ENCODE peak calls at places on chromosomes 7 and 10, in eight cellular contexts. X is Right ventricle myocardium inferior; G is stimulated activated CD4-positive, alpha-beta T cell treated with anti-CD3 and anti-CD28 coated beads, TNF-alpha, amount 100 ng/mL, for 1 hour; B is hypothalamus; N is GM12865; M is NCI-H2081; Y is cardiac muscle cell; I is NAMALWA. C is an unnamed sample.

GRCh38 chr7:138924551-138925225 is 56.5 kb downstream of the KIAA1549 start:
- DNase-seq in I (no peak), G (no peak), X (no peak), N (no peak), B (no peak), Y (peak), M (peak), C (no peak)

GRCh38 chr10:1873916-1874315 is 136.6 kb upstream of the ADARB2 start:
- DNase-seq in N (no peak), I (no peak), Y (no peak), B (no peak), M (no peak), G (no peak), X (no peak), C (no peak)

GRCh38 chr10:24575462-24576002 is 148.2 kb downstream of the ARHGAP21 start:
- DNase-seq in G (no peak), I (no peak), Y (no peak), M (no peak), B (no peak), X (no peak), N (no peak), C (no peak)

GRCh38 chr10:59595584-59595983 is 114.1 kb downstream of the SLC16A9 start:
- DNase-seq in M (peak), B (no peak), G (no peak), X (no peak), Y (no peak), N (no peak), I (no peak), C (no peak)

GRCh38 chr10:111370101-111370500 is 293.3 kb downstream of the ADRA2A start:
- DNase-seq in B (no peak), I (no peak), N (no peak), Y (no peak), G (no peak), X (no peak), M (no peak), C (no peak)

GRCh38 chr10:63157845-63158624 is 24.9 kb downstream of the NRBF2 start:
- DNase-seq in G (no peak), X (no peak), B (peak), Y (peak), I (peak), N (peak), M (peak), C (peak)

GRCh38 chr10:767794-768193 is 78.3 kb upstream of the DIP2C start:
- DNase-seq in N (no peak), B (no peak), X (no peak), I (no peak), G (no peak), Y (no peak), M (no peak), C (no peak)

GRCh38 chr7:57181281-57181680 is 49.0 kb upstream of the ZNF479 start:
- DNase-seq in M (no peak), B (no peak), X (no peak), N (no peak), I (no peak), Y (no peak), G (no peak), C (no peak)

GRCh38 chr10:96417432-96417831 is 58.6 kb upstream of the OPALIN start:
- DNase-seq in B (no peak), M (no peak), N (peak), I (no peak), Y (peak), X (no peak), G (no peak), C (peak)

GRCh38 chr10:112363696-112364688 is 9.9 kb upstream of the ACSL5 start:
- DNase-seq in N (no peak), I (no peak), B (no peak), X (no peak), M (no peak), G (no peak), Y (no peak), C (no peak)

GRCh38 chr10:55989188-55989587 is 371.9 kb downstream of the ZWINT start:
- DNase-seq in X (no peak), B (no peak), Y (no peak), M (no peak), G (no peak), I (no peak), N (no peak), C (no peak)

GRCh38 chr7:91541641-91542040 is 277.4 kb downstream of the FZD1 start:
- DNase-seq in X (no peak), M (no peak), Y (no peak), N (no peak), B (no peak), I (no peak), G (no peak), C (no peak)

GRCh38 chr7:29806131-29806792 is at the start of gene WIPF3:
- DNase-seq in B (no peak), I (no peak), M (peak), N (no peak), G (no peak), X (no peak), Y (peak), C (no peak)

GRCh38 chr10:86340176-86340990 is 26.2 kb downstream of the GRID1 start:
- DNase-seq in Y (no peak), G (no peak), M (no peak), N (no peak), X (no peak), B (no peak), I (no peak), C (no peak)

GRCh38 chr7:39921505-39922250 is 28.4 kb upstream of the CDK13 start:
- DNase-seq in Y (no peak), M (no peak), G (no peak), I (no peak), N (no peak), X (no peak), B (no peak), C (no peak)

GRCh38 chr10:99979066-99979685 is 30.6 kb downstream of the DNMBP start:
- DNase-seq in N (no peak), I (no peak), X (no peak), Y (no peak), M (no peak), G (no peak), B (no peak), C (no peak)

GRCh38 chr7:7548407-7548806 is 12.7 kb upstream of the COL28A1 start:
- DNase-seq in X (no peak), Y (no peak), G (no peak), M (no peak), I (no peak), B (no peak), N (no peak), C (no peak)

GRCh38 chr7:130292682-130293257 is at the start of gene CPA4:
- DNase-seq in I (no peak), Y (peak), N (peak), M (no peak), B (no peak), X (no peak), G (no peak), C (no peak)

GRCh38 chr7:44665531-44666213 is 59.2 kb downstream of the OGDH start:
- DNase-seq in I (no peak), G (no peak), M (no peak), N (no peak), B (no peak), X (no peak), Y (peak), C (no peak)

GRCh38 chr7:79217468-79217867 is 236.0 kb downstream of the MAGI2 start:
- DNase-seq in X (no peak), I (no peak), Y (no peak), M (no peak), G (no peak), N (no peak), B (no peak), C (no peak)

GRCh38 chr10:10878944-10879343 is 138.7 kb upstream of the CELF2 start:
- DNase-seq in M (peak), X (no peak), I (no peak), B (no peak), Y (no peak), G (no peak), N (no peak), C (peak)

GRCh38 chr10:119872610-119872859 is at the start of gene MCMBP:
- DNase-seq in M (no peak), N (no peak), X (no peak), Y (no peak), B (no peak), I (no peak), G (no peak), C (no peak)

GRCh38 chr10:103295391-103296044 is 18.6 kb downstream of the INA start:
- DNase-seq in Y (peak), B (no peak), X (no peak), G (no peak), N (no peak), M (no peak), I (no peak), C (no peak)

GRCh38 chr7:2478387-2478760 is 2.2 kb upstream of the GRIFIN start:
- DNase-seq in I (no peak), B (peak), G (no peak), M (no peak), Y (no peak), N (no peak), X (peak), C (no peak)